ENCODE peak calls at places on chromosomes 3 and 15, in seven cellular contexts. W is AG09319, A is GM10248, D is neural crest cell, G is vagina, Y is cardiac fibroblast, Q is glutamatergic neuron. O is an unnamed sample.

GRCh38 chr15:53401503-53401902 is 358.0 kb downstream of the WDR72 start:
- DNase-seq in W (no peak), A (no peak), D (no peak), G (no peak), Q (no peak), Y (no peak), O (no peak)

GRCh38 chr15:42832577-42832976 is 88.0 kb downstream of the TTBK2 start:
- DNase-seq in D (no peak), Y (peak; percentile 93), Q (no peak), W (peak; percentile 20), G (no peak), A (no peak), O (no peak)

GRCh38 chr15:38053786-38054185 is 119.3 kb downstream of the TMCO5A start:
- DNase-seq in W (no peak), Y (peak; percentile 50), D (no peak), G (no peak), A (no peak), Q (no peak), O (no peak)

GRCh38 chr3:72565593-72565992 is 282.7 kb downstream of the SHQ1 start:
- DNase-seq in W (no peak), Y (no peak), A (no peak), G (no peak), D (no peak), Q (no peak), O (no peak)

GRCh38 chr3:27628029-27628750 is 93.9 kb downstream of the EOMES start:
- DNase-seq in Q (no peak), W (no peak), A (no peak), G (no peak), D (no peak), Y (peak; percentile 30), O (no peak)

GRCh38 chr15:28888900-28889299 is 3.1 kb downstream of the APBA2 start:
- DNase-seq in A (no peak), Y (no peak), Q (no peak), W (no peak), D (no peak), G (no peak), O (no peak)

GRCh38 chr15:62344806-62345539 is 179.9 kb upstream of the C2CD4B start:
- DNase-seq in A (peak; percentile 72), D (peak; percentile 33), Y (peak; percentile 61), G (no peak), Q (peak; percentile 30), W (no peak), O (peak; percentile 61)

GRCh38 chr3:50364573-50365079 is 5.3 kb upstream of the TMEM115 start:
- DNase-seq in A (no peak), Q (peak; percentile 58), D (no peak), G (no peak), W (no peak), Y (no peak), O (no peak)

GRCh38 chr3:189995129-189995528 is 125.6 kb downstream of the P3H2 start:
- DNase-seq in Y (peak; percentile 11), A (no peak), W (no peak), G (no peak), D (no peak), Q (peak; percentile 52), O (no peak)

GRCh38 chr3:107666853-107667252 is 144.1 kb downstream of the BBX start:
- DNase-seq in Y (no peak), W (no peak), Q (no peak), D (no peak), G (no peak), A (no peak), O (no peak)

GRCh38 chr3:58013099-58013498 is 4.9 kb downstream of the FLNB start:
- DNase-seq in Q (no peak), Y (no peak), D (no peak), A (no peak), G (no peak), W (no peak), O (no peak)

GRCh38 chr15:31279221-31280036 is 47.2 kb upstream of the KLF13 start:
- DNase-seq in W (no peak), G (peak; percentile 89), A (peak; percentile 16), Y (no peak), D (peak; percentile 3), Q (no peak), O (no peak)

GRCh38 chr3:178084938-178085816 is 451.1 kb upstream of the KCNMB2 start:
- DNase-seq in Q (peak; percentile 81), A (no peak), Y (peak; percentile 78), W (peak; percentile 86), D (peak; percentile 60), G (no peak), O (peak; percentile 67)

GRCh38 chr15:63492541-63493077 is 11.8 kb upstream of the USP3 start:
- DNase-seq in A (no peak), G (no peak), Q (no peak), Y (peak; percentile 40), W (no peak), D (no peak), O (no peak)

GRCh38 chr15:63495343-63495742 is 9.1 kb upstream of the USP3 start:
- DNase-seq in D (no peak), W (no peak), A (no peak), Y (no peak), Q (no peak), G (no peak), O (no peak)

GRCh38 chr15:63493451-63493850 is 10.9 kb upstream of the USP3 start:
- DNase-seq in A (no peak), D (no peak), W (no peak), Y (no peak), Q (no peak), G (no peak), O (no peak)

GRCh38 chr15:63495780-63496179 is 8.6 kb upstream of the USP3 start:
- DNase-seq in D (no peak), Q (no peak), G (no peak), W (no peak), Y (no peak), A (no peak), O (no peak)

GRCh38 chr15:63494406-63494805 is 10.0 kb upstream of the USP3 start:
- DNase-seq in A (no peak), W (no peak), Q (no peak), D (no peak), G (no peak), Y (no peak), O (no peak)
- TF ChIP-seq CTCF in A (no peak), W (no peak), Q (no peak), D (no peak), G (no peak), Y (no peak), O (no peak)

DNA sequence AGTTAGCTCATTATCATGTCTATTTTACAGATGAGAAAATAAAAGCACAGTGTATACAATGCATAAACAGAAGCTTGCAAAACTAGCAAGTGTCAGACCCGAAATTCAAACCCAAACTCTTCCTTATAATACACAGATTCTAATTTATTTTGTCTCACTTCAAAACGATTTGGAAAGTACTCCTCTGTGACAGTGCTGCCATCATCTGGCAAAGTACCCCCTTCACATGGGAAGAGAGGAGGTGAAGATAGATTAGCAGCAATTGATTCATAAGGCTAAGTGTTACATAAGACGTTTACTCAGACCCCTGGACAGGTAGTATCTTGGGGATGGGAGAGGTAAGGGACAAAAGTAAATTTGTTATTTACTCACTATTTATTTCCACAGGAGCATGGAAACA is 744.0 kb upstream of the SGO1 start:
- DNase-seq in Y (peak; percentile 29), Q (no peak), W (no peak), G (no peak), D (peak; percentile 3), A (no peak), O (no peak)
- TF ChIP-seq CTCF in Y (peak; percentile 40), Q (peak; percentile 27), W (peak; percentile 27), G (no peak), D (peak; percentile 63), A (peak; percentile 39), O (peak; percentile 36)

GRCh38 chr3:170811928-170812591 is 57.9 kb downstream of the RPL22L1 start:
- DNase-seq in W (peak; percentile 63), Q (peak; percentile 71), Y (peak; percentile 91), G (no peak), D (peak; percentile 76), A (peak; percentile 77), O (peak; percentile 71)
- TF ChIP-seq CTCF in W (peak; percentile 84), Q (peak; percentile 97), Y (peak; percentile 88), G (peak; percentile 55), D (peak; percentile 96), A (peak; percentile 93), O (peak; percentile 90)

DNA sequence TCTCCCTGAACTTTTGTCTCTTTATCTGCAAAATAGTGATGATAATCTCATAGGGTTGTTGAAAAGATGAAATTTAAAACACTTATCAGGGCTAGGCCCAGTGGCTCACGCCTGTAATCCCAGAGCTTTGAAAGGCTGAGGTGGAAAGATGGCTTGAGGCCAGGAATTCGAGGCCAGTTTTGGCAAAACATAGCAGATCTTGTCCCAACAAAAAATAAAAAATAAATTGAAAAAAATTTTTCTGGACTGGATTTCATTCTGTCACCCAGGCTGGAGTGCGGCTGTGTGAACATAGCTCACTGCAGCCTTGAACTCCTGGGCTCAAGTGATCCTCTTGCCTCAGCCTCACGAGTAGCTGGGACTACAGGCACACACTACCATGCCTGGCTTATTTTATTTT is 29.6 kb downstream of the LMLN start:
- DNase-seq in Q (no peak), Y (no peak), A (no peak), D (no peak), W (no peak), G (no peak), O (no peak)
- TF ChIP-seq CTCF in Q (no peak), Y (no peak), A (no peak), D (no peak), W (no peak), G (no peak), O (no peak)

DNA sequence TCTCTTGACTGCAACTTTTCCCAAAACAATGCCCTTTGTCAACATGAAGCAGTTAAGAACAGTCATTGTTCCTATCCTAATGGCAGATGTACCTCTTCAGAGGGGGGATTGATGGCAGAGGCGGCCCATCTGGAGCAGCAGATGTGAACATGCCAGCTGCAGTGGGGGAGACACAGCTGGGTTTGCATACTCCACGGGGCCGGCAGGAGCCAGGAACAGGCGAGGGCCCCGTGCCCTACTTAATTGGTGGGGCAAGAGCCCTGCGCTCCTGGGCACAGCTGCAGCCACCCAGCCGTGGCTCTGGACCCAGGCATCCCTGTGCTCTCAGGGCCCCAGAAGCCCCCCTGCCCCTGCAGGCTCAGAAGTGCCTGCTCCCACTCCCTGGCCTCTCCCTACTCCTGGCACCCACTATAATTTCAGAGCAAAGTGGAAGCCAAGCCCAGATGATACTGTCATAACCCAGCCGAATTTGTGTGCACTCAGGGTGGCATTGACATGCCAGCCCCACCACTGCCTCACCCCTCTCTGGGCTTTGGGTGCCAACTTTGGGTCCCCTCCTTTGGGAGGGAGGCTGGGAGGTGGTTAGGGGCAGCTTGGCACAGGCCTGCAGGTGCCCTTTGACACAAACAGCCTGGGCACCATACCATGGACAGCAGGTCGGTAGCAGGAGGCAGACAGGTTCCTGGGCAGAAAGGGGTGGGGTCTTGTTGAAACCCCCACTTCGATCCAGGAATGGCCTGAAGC is 34.6 kb downstream of the ROPN1B start:
- DNase-seq in Y (no peak), W (no peak), G (peak; percentile 88), A (no peak), D (no peak), Q (no peak), O (no peak)
- TF ChIP-seq CTCF in Y (no peak), W (no peak), G (no peak), A (no peak), D (no peak), Q (no peak), O (no peak)